ENCODE peak calls at places on chromosomes 13 and 19, in seven cellular contexts. T is HepG2, A is HCT116, M is A549, E is GM12878, S is endothelial cell of umbilical vein, L is H1. Q is an unnamed sample.

GRCh38 chr13:23639672-23640275 is 69.6 kb downstream of the TNFRSF19 start:
- DNase-seq in L (no peak), T (no peak), S (no peak), E (no peak), M (no peak), A (no peak), Q (no peak)

GRCh38 chr13:38173403-38173802 is 176.2 kb upstream of the UFM1 start:
- DNase-seq in L (no peak), E (no peak), S (no peak), T (no peak), M (no peak), A (no peak), Q (no peak)

GRCh38 chr19:42201489-42202289 is 15.8 kb downstream of the DEDD2 start:
- DNase-seq in T (no peak), A (no peak), E (peak; percentile 68), M (no peak), L (no peak), S (no peak), Q (peak; percentile 88)

GRCh38 chr13:37277435-37278144 is 172.1 kb upstream of the CSNK1A1L start:
- DNase-seq in S (no peak), T (peak; percentile 15), E (no peak), A (no peak), M (no peak), L (no peak), Q (no peak)

GRCh38 chr13:112643759-112644459 is 45.9 kb upstream of the ATP11A start:
- DNase-seq in T (peak; percentile 13), M (no peak), L (no peak), S (no peak), E (no peak), A (no peak), Q (no peak)

GRCh38 chr13:52850396-52851152 is 2.1 kb upstream of the PCDH8 start:
- DNase-seq in L (peak; percentile 72), A (no peak), S (peak; percentile 20), E (no peak), M (peak; percentile 38), T (peak; percentile 25), Q (peak; percentile 71)

GRCh38 chr19:54560881-54561385 is 12.7 kb upstream of the LILRA2 start:
- DNase-seq in M (no peak), S (no peak), E (no peak), T (no peak), A (no peak), L (no peak), Q (no peak)

GRCh38 chr13:94369862-94370491 is 109.5 kb downstream of the DCT start:
- DNase-seq in S (no peak), L (no peak), A (no peak), M (no peak), E (no peak), T (no peak), Q (no peak)

GRCh38 chr19:27764186-27764804 is 1448.7 kb downstream of the UQCRFS1 start:
- DNase-seq in T (no peak), L (no peak), E (no peak), A (no peak), S (no peak), M (no peak), Q (no peak)

GRCh38 chr13:24045456-24045996 is 115.0 kb upstream of the SPATA13 start:
- DNase-seq in L (no peak), E (no peak), M (no peak), T (no peak), A (no peak), S (no peak), Q (no peak)

GRCh38 chr19:11495885-11496284 is 9.8 kb downstream of the ZNF653 start:
- DNase-seq in T (no peak), A (no peak), M (no peak), E (no peak), L (no peak), S (no peak), Q (no peak)

GRCh38 chr13:74695021-74695800 is 561.0 kb upstream of the KLF12 start:
- DNase-seq in L (no peak), S (no peak), M (no peak), T (no peak), A (no peak), E (no peak), Q (no peak)

GRCh38 chr13:78589206-78589605 is 14.1 kb downstream of the POU4F1 start:
- DNase-seq in S (no peak), M (no peak), T (peak; percentile 39), L (no peak), E (no peak), A (no peak), Q (peak; percentile 64)

GRCh38 chr13:60267498-60268202 is 103.9 kb upstream of the DIAPH3 start:
- DNase-seq in S (peak; percentile 2), A (no peak), L (no peak), M (no peak), E (no peak), T (no peak), Q (no peak)

GRCh38 chr13:80361883-80362327 is 21.0 kb upstream of the SPRY2 start:
- DNase-seq in T (peak; percentile 87), M (no peak), A (no peak), L (no peak), S (peak; percentile 22), E (no peak), Q (peak; percentile 71)

GRCh38 chr13:32330438-32330837 is 15.1 kb downstream of the BRCA2 start:
- DNase-seq in L (no peak), E (no peak), M (no peak), T (no peak), S (no peak), A (no peak), Q (no peak)

GRCh38 chr19:49588370-49589122 is 2.4 kb upstream of the PRR12 start:
- DNase-seq in M (no peak), T (no peak), A (no peak), S (no peak), E (no peak), L (no peak), Q (no peak)

GRCh38 chr13:79541426-79542049 is 60.6 kb downstream of the NDFIP2 start:
- DNase-seq in L (no peak), M (peak; percentile 9), S (peak; percentile 79), E (peak; percentile 49), T (peak; percentile 62), A (peak; percentile 56), Q (peak; percentile 78)

GRCh38 chr13:22897571-22898314 is 283.0 kb upstream of the SGCG start:
- DNase-seq in E (no peak), M (no peak), S (no peak), T (no peak), L (no peak), A (no peak), Q (no peak)

GRCh38 chr19:719636-720377 is 11.1 kb downstream of the PALM start:
- DNase-seq in T (no peak), S (no peak), L (no peak), E (no peak), A (no peak), M (no peak), Q (no peak)

GRCh38 chr19:15629003-15629880 is 11.5 kb upstream of the CYP4F3 start:
- DNase-seq in T (peak; percentile 55), S (peak; percentile 40), E (peak; percentile 9), M (peak; percentile 40), A (peak; percentile 51), L (no peak), Q (peak; percentile 76)

GRCh38 chr13:46698910-46699460 is 98.0 kb downstream of the ESD start:
- DNase-seq in E (no peak), M (no peak), L (no peak), A (no peak), S (peak; percentile 59), T (no peak), Q (no peak)

GRCh38 chr19:42433503-42434260 is 6.5 kb upstream of the LIPE start:
- DNase-seq in T (peak; percentile 95), M (peak; percentile 91), A (no peak), L (no peak), S (peak; percentile 63), E (no peak), Q (peak; percentile 54)

GRCh38 chr13:26186995-26187394 is 35.1 kb downstream of the RNF6 start:
- DNase-seq in E (no peak), A (no peak), T (no peak), L (no peak), M (no peak), S (peak; percentile 7), Q (no peak)

GRCh38 chr19:11091343-11092153 is 2.3 kb downstream of the LDLR start:
- DNase-seq in A (peak; percentile 83), E (no peak), S (peak; percentile 95), L (no peak), M (peak; percentile 50), T (peak; percentile 94), Q (peak; percentile 84)

DNA sequence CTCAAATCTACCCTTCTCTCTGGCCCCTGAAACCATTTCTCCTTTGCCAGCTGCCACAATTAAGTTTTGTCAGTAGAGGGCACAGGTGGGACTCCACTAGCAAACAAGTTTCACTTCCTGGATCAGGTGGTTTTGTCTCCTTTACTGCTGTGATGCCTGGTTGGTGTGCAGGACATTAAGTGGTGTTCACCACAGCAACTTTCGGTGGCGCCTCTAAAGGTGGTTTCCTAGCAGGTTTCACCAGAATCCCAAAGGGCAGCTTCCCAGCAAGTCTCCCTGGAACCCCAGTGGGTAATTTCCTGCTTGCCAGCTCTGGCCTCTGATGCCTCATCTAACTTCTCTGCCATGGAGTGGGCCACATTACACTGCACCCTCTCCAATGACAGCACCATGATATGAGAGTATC is 16.6 kb downstream of the MED4 start:
- DNase-seq in M (peak; percentile 21), S (peak; percentile 17), E (peak; percentile 68), A (peak; percentile 13), T (peak; percentile 42), L (no peak), Q (peak; percentile 55)
- TF ChIP-seq CTCF in M (no peak), S (peak; percentile 23), E (peak; percentile 59), A (no peak), T (peak; percentile 49), L (no peak), Q (peak; percentile 34)

DNA sequence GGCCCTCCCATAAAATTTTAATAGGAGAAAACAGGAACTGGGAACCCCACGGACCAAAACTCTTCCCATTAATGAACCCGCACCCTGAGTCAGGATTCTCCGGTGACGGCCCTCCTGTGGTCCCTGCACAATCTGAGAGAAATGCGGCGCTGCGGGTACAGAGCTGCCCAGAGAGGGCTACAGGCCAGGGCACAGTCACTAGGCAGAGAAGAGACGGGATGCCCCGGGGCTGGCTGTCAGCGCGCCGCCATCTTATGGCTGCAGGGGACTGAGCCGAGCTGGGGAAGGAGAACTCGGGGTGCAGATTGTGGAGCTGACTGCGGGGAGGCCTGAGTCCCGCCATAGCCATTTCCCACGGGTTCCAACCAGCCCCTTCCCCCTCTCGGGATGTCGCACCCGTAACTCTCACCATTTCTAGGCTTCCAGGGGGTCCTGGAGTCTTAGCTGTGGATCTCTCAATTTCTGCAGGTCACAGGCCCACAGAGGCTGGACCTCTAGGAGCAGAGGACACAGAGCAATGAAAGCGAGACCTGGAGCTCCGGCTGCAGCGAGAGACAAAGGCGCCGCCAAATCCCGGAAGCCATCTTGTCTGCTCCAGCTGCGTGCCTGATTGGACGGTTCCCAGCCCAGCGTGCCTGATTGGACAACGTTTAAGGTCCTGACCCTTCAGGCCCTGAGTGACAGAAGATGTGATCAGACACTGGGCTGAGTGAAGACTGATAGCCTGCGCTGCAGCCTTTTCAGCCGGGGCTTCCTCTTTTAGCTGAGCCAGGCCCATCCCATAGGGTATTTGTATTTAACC is at the start of gene ZNF675:
- DNase-seq in T (peak; percentile 92), M (peak; percentile 80), S (peak; percentile 90), A (peak; percentile 87), L (peak; percentile 86), E (peak; percentile 77), Q (peak; percentile 97)
- TF ChIP-seq POLR2A in T (peak; percentile 90), M (peak; percentile 38), S (peak; percentile 61), A (no peak), L (peak; percentile 78), E (peak; percentile 89), Q (peak; percentile 88)

GRCh38 chr19:17909017-17909732 is 23.6 kb upstream of the CCDC124 start:
- DNase-seq in A (no peak), S (no peak), E (no peak), L (no peak), T (no peak), M (no peak), Q (no peak)
- TF ChIP-seq MAX in A (no peak), S (no peak), E (no peak), L (no peak), T (no peak), M (no peak), Q (no peak)

GRCh38 chr13:35765387-35765786 is 288.9 kb upstream of the MAB21L1 start:
- DNase-seq in E (no peak), T (no peak), A (no peak), M (no peak), L (no peak), S (no peak), Q (no peak)
- TF ChIP-seq CTCF in E (no peak), T (no peak), A (no peak), M (no peak), L (no peak), S (no peak), Q (no peak)